ENCODE peak calls at places on chromosome 12, in four cellular contexts. R is PC-9, D is psoas muscle, O is AG10803. V is an unnamed sample.

GRCh38 chr12:58443273-58443980 is 476.9 kb downstream of the LRIG3 start:
- DNase-seq in R (no peak), D (no peak), O (peak; percentile 18), V (no peak)

GRCh38 chr12:13745100-13745678 is 236.2 kb downstream of the GRIN2B start:
- DNase-seq in R (no peak), D (no peak), O (no peak), V (no peak)

GRCh38 chr12:64098709-64099354 is 123.3 kb downstream of the KICS2 start:
- DNase-seq in R (no peak), D (no peak), O (peak; percentile 88), V (peak; percentile 78)

GRCh38 chr12:94815450-94815849 is 165.1 kb upstream of the TMCC3 start:
- DNase-seq in R (no peak), D (no peak), O (no peak), V (no peak)

GRCh38 chr12:89162704-89163261 is 189.5 kb downstream of the DUSP6 start:
- DNase-seq in R (peak; percentile 97), D (peak; percentile 57), O (peak; percentile 100), V (peak; percentile 99)

GRCh38 chr12:22631863-22632463 is 7.0 kb downstream of the ETNK1 start:
- DNase-seq in R (no peak), D (no peak), O (peak; percentile 13), V (no peak)

GRCh38 chr12:116919706-116920485 is 9.1 kb downstream of the FBXW8 start:
- DNase-seq in R (no peak), D (no peak), O (no peak), V (no peak)

GRCh38 chr12:7101694-7102131 is 7.3 kb downstream of the C1RL start:
- DNase-seq in R (no peak), D (peak; percentile 31), O (no peak), V (no peak)

GRCh38 chr12:43332977-43333649 is 218.9 kb downstream of the ADAMTS20 start:
- DNase-seq in R (no peak), D (no peak), O (no peak), V (no peak)

GRCh38 chr12:95318071-95318545 is 100.5 kb downstream of the VEZT start:
- DNase-seq in R (peak; percentile 97), D (no peak), O (peak; percentile 56), V (peak; percentile 62)

GRCh38 chr12:10098762-10099161 is at the start of gene CLEC1A:
- DNase-seq in R (no peak), D (no peak), O (peak; percentile 35), V (no peak)

GRCh38 chr12:112239020-112239419 is 113.7 kb downstream of the TRAFD1 start:
- DNase-seq in R (no peak), D (no peak), O (no peak), V (no peak)

GRCh38 chr12:18690653-18691052 is 47.2 kb downstream of the PLCZ1 start:
- DNase-seq in R (peak; percentile 68), D (no peak), O (peak; percentile 71), V (peak; percentile 57)

GRCh38 chr12:93153321-93153720 is 224.2 kb upstream of the EEA1 start:
- DNase-seq in R (no peak), D (no peak), O (no peak), V (peak; percentile 86)

GRCh38 chr12:85796001-85796400 is 40.2 kb downstream of the RASSF9 start:
- DNase-seq in R (no peak), D (no peak), O (no peak), V (no peak)

GRCh38 chr12:122022393-122023338 is 982 bp downstream of the BCL7A start:
- DNase-seq in R (no peak), D (no peak), O (peak; percentile 20), V (no peak)

GRCh38 chr12:1595026-1595561 is 713 bp upstream of the FBXL14 start:
- DNase-seq in R (no peak), D (no peak), O (peak; percentile 61), V (no peak)

GRCh38 chr12:68674376-68674775 is 12.4 kb upstream of the NUP107 start:
- DNase-seq in R (no peak), D (no peak), O (no peak), V (no peak)

GRCh38 chr12:68673788-68674187 is 13.0 kb upstream of the NUP107 start:
- DNase-seq in R (no peak), D (no peak), O (no peak), V (no peak)

DNA sequence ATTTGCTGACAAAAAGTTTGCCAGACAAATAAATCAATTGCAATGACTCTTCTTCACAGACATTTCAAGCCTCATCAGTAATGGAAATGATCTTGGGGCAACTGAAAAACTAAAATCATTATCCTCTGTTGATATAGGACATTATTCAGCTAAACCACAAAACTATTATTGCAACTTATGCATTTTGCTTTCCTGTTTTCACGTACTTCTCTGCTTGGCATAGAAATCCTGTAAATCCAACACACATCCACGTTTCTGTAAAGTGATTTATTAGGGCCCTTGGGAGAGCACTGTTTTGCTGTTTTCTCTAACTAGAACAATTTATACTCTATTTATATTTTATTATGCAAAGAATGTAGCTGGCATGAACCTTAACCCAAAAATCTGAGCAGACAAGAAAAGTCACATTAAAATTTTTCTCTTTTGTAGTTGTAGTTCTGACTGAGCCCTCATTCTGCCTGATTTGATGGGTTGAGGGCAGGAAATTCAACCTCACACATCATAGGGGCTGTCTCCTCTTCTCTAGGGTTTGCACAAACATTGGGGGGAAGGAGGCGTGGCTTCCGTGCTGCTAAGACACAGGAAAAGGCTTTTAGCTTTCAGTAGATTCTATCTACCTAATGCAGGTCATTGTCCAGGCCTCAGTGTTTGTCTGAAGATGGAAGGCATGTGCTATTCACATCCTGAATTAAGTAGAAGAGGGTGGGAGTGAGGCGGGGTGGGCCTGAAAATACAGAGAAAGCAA is 11.5 kb upstream of the NUP107 start:
- DNase-seq in R (no peak), D (no peak), O (peak; percentile 60), V (no peak)
- H3K4me3 ChIP-seq in R (no peak overlapping the region), D (no peak overlapping the region), O (no peak overlapping the region), V (no peak overlapping the region)

GRCh38 chr12:5047094-5047493 is 3.4 kb downstream of the KCNA5 start:
- DNase-seq in R (no peak), D (no peak), O (no peak), V (no peak)

GRCh38 chr12:5040368-5040767 is 3.3 kb upstream of the KCNA5 start:
- DNase-seq in R (no peak), D (no peak), O (no peak), V (no peak)

GRCh38 chr12:5043589-5044419 is at the start of gene KCNA5:
- DNase-seq in R (no peak), D (no peak), O (no peak), V (no peak)

GRCh38 chr12:5047729-5048128 is 4.0 kb downstream of the KCNA5 start:
- DNase-seq in R (no peak), D (no peak), O (no peak), V (no peak)

GRCh38 chr12:5044420-5045295 is 979 bp downstream of the KCNA5 start:
- DNase-seq in R (no peak), D (no peak), O (no peak), V (no peak)
- H3K4me3 ChIP-seq in R (no peak overlapping the region), D (peak overlapping the region; percentile 53), O (no peak overlapping the region), V (no peak overlapping the region)

DNA sequence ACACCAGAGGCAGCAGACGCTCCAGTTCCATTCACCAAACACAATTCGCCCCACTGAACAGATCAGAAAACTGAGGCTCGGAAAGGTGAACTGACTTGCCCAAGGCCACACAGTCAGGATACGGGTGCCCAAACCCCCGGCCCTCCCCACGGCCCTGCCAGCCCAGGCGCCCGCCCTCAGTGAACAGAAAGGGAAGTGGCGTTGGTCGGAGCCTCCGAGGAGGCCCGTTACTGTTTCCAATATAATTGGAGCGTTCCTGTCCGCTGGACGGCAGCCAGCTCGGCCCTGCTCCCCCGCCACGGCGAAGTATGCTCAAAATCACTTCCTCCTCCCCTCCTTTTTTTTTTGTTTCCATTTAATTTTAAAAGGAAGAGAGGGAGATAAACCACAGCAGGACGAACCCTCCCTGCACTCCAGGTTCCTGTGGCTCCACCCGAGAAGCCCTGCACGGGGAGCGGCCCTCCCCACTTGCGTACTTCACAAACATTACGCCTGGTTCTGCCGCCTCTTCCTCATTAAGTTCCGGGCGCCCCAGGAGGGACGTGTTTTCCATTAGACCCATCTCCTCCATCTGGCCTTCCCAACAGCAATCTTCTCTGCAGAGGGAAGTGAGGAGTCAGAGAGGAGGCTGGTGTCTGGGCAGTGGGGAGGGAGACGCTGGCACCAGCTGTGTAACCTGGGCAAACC is 61.1 kb downstream of the NCOR2 start:
- DNase-seq in R (no peak), D (peak; percentile 80), O (peak; percentile 80), V (no peak)
- H3K4me3 ChIP-seq in R (no peak overlapping the region), D (peak overlapping the region; percentile 25), O (peak overlapping the region; percentile 11), V (no peak overlapping the region)

GRCh38 chr12:124852911-124853441 is 10.7 kb downstream of the SCARB1 start:
- DNase-seq in R (no peak), D (no peak), O (no peak), V (no peak)

GRCh38 chr12:124853781-124854636 is 9.7 kb downstream of the SCARB1 start:
- DNase-seq in R (no peak), D (no peak), O (no peak), V (no peak)

GRCh38 chr12:124851344-124851743 is 12.3 kb downstream of the SCARB1 start:
- DNase-seq in R (no peak), D (no peak), O (no peak), V (no peak)

GRCh38 chr12:124854637-124855184 is 9.0 kb downstream of the SCARB1 start:
- DNase-seq in R (no peak), D (no peak), O (no peak), V (no peak)

DNA sequence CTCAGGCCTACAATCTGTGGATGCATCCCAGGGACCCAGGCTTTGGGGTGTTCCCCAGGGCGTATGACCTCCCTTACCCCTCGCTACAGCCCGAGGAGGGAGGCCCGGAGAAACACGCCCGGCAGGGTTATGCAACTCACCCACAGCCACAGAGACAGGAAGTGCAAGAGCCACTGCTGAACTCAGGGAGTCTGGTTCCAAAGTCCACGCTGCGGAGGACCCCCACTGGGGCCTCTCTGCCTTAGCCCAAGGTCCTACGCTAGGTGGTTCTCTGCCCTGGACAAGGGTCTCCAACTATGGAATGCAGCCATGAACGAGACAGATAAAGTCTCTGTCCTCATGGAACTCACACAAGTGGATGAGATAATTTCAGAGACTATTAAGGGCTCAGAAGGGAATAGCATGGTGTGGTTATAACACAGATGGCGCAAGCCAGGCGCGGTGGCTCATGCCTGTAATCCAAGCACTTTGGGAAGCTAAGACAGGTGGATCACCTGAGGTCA is 11.3 kb downstream of the SCARB1 start:
- DNase-seq in R (no peak), D (no peak), O (peak; percentile 66), V (no peak)
- H3K4me3 ChIP-seq in R (no peak overlapping the region), D (no peak overlapping the region), O (no peak overlapping the region), V (no peak overlapping the region)

GRCh38 chr12:14984036-14984435 is 11.2 kb downstream of the PDE6H start:
- DNase-seq in R (no peak), D (no peak), O (no peak), V (no peak)

GRCh38 chr12:14979468-14979867 is 6.6 kb downstream of the PDE6H start:
- DNase-seq in R (no peak), D (no peak), O (no peak), V (no peak)

GRCh38 chr12:14982986-14983385 is 10.1 kb downstream of the PDE6H start:
- DNase-seq in R (no peak), D (no peak), O (no peak), V (no peak)

GRCh38 chr12:14981049-14981448 is 8.2 kb downstream of the PDE6H start:
- DNase-seq in R (no peak), D (no peak), O (no peak), V (no peak)

DNA sequence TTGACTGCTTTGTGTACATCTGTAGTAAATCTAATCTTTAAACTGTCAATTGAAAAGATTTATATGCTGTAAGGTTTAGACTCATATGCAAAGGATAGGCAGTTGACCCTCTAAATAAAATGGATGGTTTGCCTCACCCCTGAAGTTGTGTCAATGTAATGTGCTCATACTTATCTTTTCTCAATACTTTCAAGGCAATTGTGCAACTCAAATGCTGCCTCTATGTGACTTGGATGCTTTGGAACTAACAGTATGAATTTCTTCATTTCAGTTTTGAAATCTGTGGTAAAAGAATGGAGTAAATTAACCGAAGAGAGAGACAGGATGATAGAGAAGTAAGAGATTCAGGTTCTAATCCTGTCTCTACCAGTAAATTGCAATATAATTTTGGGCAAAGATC is 9.7 kb downstream of the PDE6H start:
- DNase-seq in R (no peak), D (no peak), O (peak; percentile 34), V (no peak)
- H3K4me3 ChIP-seq in R (no peak overlapping the region), D (no peak overlapping the region), O (no peak overlapping the region), V (no peak overlapping the region)

V was measured in skeletal muscle cell.